ENCODE peak calls at places on chromosome 7, in eight cellular contexts. Q is A549, L is body of pancreas, D is sigmoid colon, J is adrenal gland, E is esophagus squamous epithelium, P is suprapubic skin, V is GM12878. Z is an unnamed sample.

GRCh38 chr7:150340875-150341262 is 560 bp downstream of the RARRES2 start:
- DNase-seq in E (no peak), J (peak; percentile 17), P (no peak), L (no peak), Q (no peak), D (peak; percentile 68), V (no peak), Z (no peak)

GRCh38 chr7:2195403-2196246 is 37.1 kb downstream of the MAD1L1 start:
- DNase-seq in P (no peak), E (no peak), V (no peak), Q (no peak), L (no peak), D (no peak), J (peak; percentile 3), Z (peak; percentile 48)

GRCh38 chr7:1794888-1795542 is 124.9 kb downstream of the ELFN1 start:
- DNase-seq in P (no peak), E (no peak), Q (no peak), D (no peak), J (no peak), V (no peak), L (no peak), Z (no peak)

GRCh38 chr7:7870590-7870989 is 98.0 kb upstream of the GLCCI1 start:
- DNase-seq in J (peak; percentile 17), P (no peak), L (no peak), V (no peak), Q (no peak), E (no peak), D (no peak), Z (no peak)

GRCh38 chr7:135174941-135175340 is 4.4 kb upstream of the CYREN start:
- DNase-seq in P (no peak), D (no peak), L (no peak), E (no peak), V (no peak), Q (no peak), J (no peak), Z (no peak)

GRCh38 chr7:153567426-153567825 is 484.8 kb upstream of the DPP6 start:
- DNase-seq in E (no peak), L (peak; percentile 16), V (no peak), J (no peak), Q (no peak), P (no peak), D (peak; percentile 94), Z (peak; percentile 66)

GRCh38 chr7:152968003-152968402 is 208.5 kb downstream of the ACTR3B start:
- DNase-seq in J (no peak), E (no peak), V (no peak), Q (no peak), P (no peak), D (no peak), L (no peak), Z (no peak)

GRCh38 chr7:11130012-11130411 is 156.3 kb downstream of the PHF14 start:
- DNase-seq in E (no peak), Q (no peak), D (no peak), L (no peak), P (no peak), J (no peak), V (no peak), Z (no peak)

GRCh38 chr7:64849250-64849923 is 53.7 kb upstream of the ZNF273 start:
- DNase-seq in L (no peak), Q (no peak), J (no peak), E (no peak), V (no peak), P (no peak), D (no peak), Z (no peak)

GRCh38 chr7:127629268-127629854 is 11.4 kb upstream of the PAX4 start:
- DNase-seq in D (no peak), J (no peak), Q (peak; percentile 53), P (no peak), L (peak; percentile 78), E (no peak), V (no peak), Z (no peak)

GRCh38 chr7:128352138-128352537 is 8.4 kb upstream of the RBM28 start:
- DNase-seq in E (no peak), P (no peak), Q (no peak), L (peak; percentile 67), V (no peak), J (peak; percentile 70), D (peak; percentile 78), Z (no peak)

GRCh38 chr7:37645276-37646040 is 38.1 kb upstream of the GPR141 start:
- DNase-seq in V (no peak), P (no peak), L (no peak), J (no peak), D (no peak), Q (no peak), E (no peak), Z (no peak)

GRCh38 chr7:132759482-132760240 is 183.4 kb upstream of the PLXNA4 start:
- DNase-seq in V (no peak), Q (no peak), D (no peak), J (no peak), L (no peak), P (no peak), E (no peak), Z (no peak)

GRCh38 chr7:137986252-137987010 is 15.5 kb downstream of the CREB3L2 start:
- DNase-seq in D (peak; percentile 79), P (peak; percentile 73), E (no peak), Q (no peak), V (no peak), L (no peak), J (peak; percentile 85), Z (no peak)

GRCh38 chr7:117750612-117751563 is 122.4 kb downstream of the CTTNBP2 start:
- DNase-seq in V (no peak), P (no peak), J (no peak), E (no peak), L (no peak), Q (peak; percentile 19), D (no peak), Z (no peak)

GRCh38 chr7:73728551-73728950 is 9.1 kb upstream of the STX1A start:
- DNase-seq in L (no peak), P (no peak), D (no peak), J (no peak), E (no peak), Q (no peak), V (no peak), Z (no peak)

GRCh38 chr7:23332881-23333612 is 33.9 kb downstream of the MALSU1 start:
- DNase-seq in P (no peak), E (no peak), L (peak; percentile 23), Q (no peak), V (no peak), J (peak; percentile 23), D (no peak), Z (no peak)

GRCh38 chr7:151611041-151611440 is 91.3 kb upstream of the RHEB start:
- DNase-seq in V (no peak), J (no peak), Q (no peak), E (no peak), D (no peak), P (peak; percentile 2), L (no peak), Z (no peak)

GRCh38 chr7:75943864-75944263 is 28.9 kb downstream of the POR start:
- DNase-seq in L (no peak), J (no peak), P (no peak), D (no peak), Q (no peak), E (no peak), V (no peak), Z (no peak)

GRCh38 chr7:85695041-85695990 is 508.5 kb upstream of the SEMA3D start:
- DNase-seq in P (no peak), J (no peak), D (no peak), L (no peak), Q (peak; percentile 25), E (no peak), V (no peak), Z (no peak)
- H3K4me3 ChIP-seq in P (no peak overlapping the region), J (no peak overlapping the region), D (no peak overlapping the region), L (no peak overlapping the region), Q (no peak overlapping the region), E (no peak overlapping the region), V (no peak overlapping the region), Z (no peak overlapping the region)

GRCh38 chr7:26449175-26450165 is 157.8 kb downstream of the SNX10 start:
- DNase-seq in D (no peak), V (no peak), E (no peak), J (peak; percentile 39), Q (peak; percentile 10), P (no peak), L (no peak), Z (no peak)
- H3K27ac ChIP-seq in D (no peak overlapping the region), V (no peak overlapping the region), E (peak overlapping the region; percentile 34), J (peak overlapping the region; percentile 57), Q (peak overlapping the region; percentile 81), P (no peak overlapping the region), L (no peak overlapping the region), Z (no peak overlapping the region)

DNA sequence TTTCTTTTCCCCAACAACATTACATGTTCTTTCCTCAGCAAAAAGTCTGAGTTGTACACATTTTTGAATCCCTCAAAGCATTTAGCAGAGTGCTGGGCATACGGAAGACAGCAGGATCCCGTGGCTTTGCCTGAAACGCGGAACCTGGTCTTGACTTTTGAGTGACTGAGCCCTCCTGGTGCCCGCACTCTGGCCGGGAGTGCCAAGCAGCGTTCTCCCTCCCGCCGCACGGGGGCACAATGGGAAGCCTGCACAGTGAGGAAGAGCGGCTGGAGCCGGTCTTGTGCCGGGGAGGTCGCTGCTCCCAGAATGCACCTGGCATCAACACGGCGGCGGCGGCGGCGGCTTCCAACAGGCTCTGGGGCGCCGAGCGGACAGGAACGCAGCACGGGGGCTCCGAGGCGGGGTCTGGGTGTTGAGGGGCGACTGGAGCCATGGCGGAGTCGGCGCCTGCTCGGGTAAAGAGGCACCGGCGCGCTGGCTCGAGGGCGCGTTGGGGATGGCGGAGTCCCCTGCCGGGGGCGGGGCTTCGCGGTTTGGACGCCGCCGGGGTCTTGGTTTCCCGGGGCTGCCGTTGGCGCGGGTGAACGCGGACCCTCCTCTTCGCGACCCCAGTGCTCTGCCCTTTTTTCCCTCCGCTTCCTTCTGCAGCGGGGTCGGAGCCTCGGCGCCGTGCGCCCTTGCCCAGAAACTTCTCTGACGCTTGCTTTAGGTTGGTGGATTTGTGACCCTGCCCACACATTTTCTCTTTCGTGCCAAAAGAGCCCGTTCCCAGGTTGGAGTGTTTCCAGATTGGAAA is at the start of gene ZNF212:
- DNase-seq in L (peak; percentile 91), V (peak; percentile 56), Q (peak; percentile 99), J (peak; percentile 88), D (peak; percentile 92), P (peak; percentile 91), E (peak; percentile 53), Z (peak; percentile 94)
- TF ChIP-seq POLR2A in L (peak; percentile 66), V (peak; percentile 84), Q (peak; percentile 10), J (peak; percentile 63), D (no peak), P (no peak), E (peak; percentile 25), Z (no peak)

DNA sequence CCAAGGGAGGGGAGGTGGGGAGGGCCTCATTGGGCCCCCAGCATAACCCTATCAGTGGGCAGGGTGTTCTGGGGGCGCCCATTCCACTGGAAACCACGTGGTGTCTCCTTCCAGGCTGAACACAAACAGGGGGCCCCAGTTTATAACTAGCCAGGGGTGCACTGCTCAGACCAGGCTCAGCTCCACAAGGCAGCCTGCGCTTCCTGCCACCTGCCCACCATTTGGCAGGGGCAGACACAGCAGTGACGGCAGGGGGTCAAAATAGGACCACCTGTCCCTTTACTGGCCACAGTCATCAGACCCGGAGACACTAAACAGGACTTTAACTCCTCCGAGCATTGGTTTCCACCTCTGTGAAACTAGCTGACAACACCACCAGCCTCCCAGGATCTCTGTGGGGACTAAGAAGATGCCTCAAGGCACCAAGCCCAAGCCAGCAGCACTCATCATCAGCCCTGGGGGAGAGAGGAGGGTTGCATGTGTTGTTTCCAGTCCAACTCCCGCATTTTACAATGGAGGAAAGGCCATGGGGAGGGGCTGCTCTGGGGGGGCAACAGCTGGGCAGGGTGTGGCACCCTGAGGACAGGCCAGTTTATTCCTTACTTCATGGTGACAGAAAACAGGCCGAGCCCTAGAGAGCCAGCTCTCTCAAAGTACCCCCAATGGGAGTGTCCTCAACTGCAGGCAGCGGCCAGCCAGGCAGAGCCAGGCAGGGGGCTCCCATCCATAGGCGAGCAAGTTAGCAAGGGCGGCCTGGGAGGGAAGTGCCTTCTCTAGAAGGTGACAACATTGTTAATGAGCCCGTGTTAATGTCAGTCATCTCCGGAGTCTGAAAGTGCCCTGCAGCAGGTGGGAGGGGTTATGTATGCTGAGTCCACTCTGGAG is 127.6 kb downstream of the TNS3 start:
- DNase-seq in Q (no peak), L (no peak), P (no peak), E (no peak), V (no peak), J (no peak), D (no peak), Z (no peak)
- H3K4me3 ChIP-seq in Q (no peak overlapping the region), L (no peak overlapping the region), P (no peak overlapping the region), E (no peak overlapping the region), V (no peak overlapping the region), J (no peak overlapping the region), D (no peak overlapping the region), Z (no peak overlapping the region)